ENCODE peak calls at places on chromosomes 6 and 20, in six cellular contexts. C is HCT116, F is AG04450, Z is BJ, Q is foreskin fibroblast, P is tibial nerve. B is an unnamed sample.

GRCh38 chr6:42697268-42697655 is 25.1 kb downstream of the PRPH2 start:
- DNase-seq in Q (no peak), C (no peak), P (no peak), F (no peak), Z (no peak), B (no peak)

GRCh38 chr20:8449120-8449519 is 317.1 kb downstream of the PLCB1 start:
- DNase-seq in C (no peak), F (no peak), Q (peak), P (no peak), Z (no peak), B (no peak)

GRCh38 chr6:33771342-33772113 is 17.4 kb downstream of the LEMD2 start:
- DNase-seq in Z (peak), P (peak), Q (peak), C (peak), F (peak), B (no peak)

GRCh38 chr6:84512396-84512795 is 252.0 kb downstream of the TBX18 start:
- DNase-seq in Z (no peak), Q (no peak), F (no peak), C (no peak), P (no peak), B (no peak)

GRCh38 chr20:45345104-45345936 is 2.9 kb downstream of the SDC4 start:
- DNase-seq in Q (peak), F (no peak), C (no peak), P (no peak), Z (no peak), B (peak)

GRCh38 chr20:362271-363254 is 15.7 kb downstream of the NRSN2 start:
- DNase-seq in C (peak), F (no peak), Z (peak), Q (peak), P (peak), B (peak)

GRCh38 chr6:161435426-161436065 is 161.7 kb upstream of the AGPAT4 start:
- DNase-seq in F (no peak), Z (no peak), Q (peak), C (no peak), P (no peak), B (no peak)

GRCh38 chr20:6466065-6466810 is 301.2 kb upstream of the BMP2 start:
- DNase-seq in C (no peak), Z (no peak), P (no peak), Q (no peak), F (no peak), B (no peak)

GRCh38 chr6:117547688-117548621 is 54.4 kb downstream of the GOPC start:
- DNase-seq in Z (no peak), Q (peak), P (peak), C (no peak), F (no peak), B (no peak)

GRCh38 chr6:46794068-46794467 is 879 bp downstream of the MEP1A start:
- DNase-seq in C (no peak), F (no peak), P (no peak), Q (no peak), Z (no peak), B (no peak)

GRCh38 chr6:129110687-129111343 is 227.9 kb downstream of the LAMA2 start:
- DNase-seq in P (no peak), F (no peak), Z (no peak), Q (no peak), C (no peak), B (no peak)

GRCh38 chr6:3341467-3341866 is 82.7 kb downstream of the PSMG4 start:
- DNase-seq in Q (peak), P (no peak), F (no peak), Z (peak), C (no peak), B (no peak)

GRCh38 chr6:21504790-21505189 is 88.8 kb upstream of the SOX4 start:
- DNase-seq in F (no peak), C (no peak), P (no peak), Q (no peak), Z (no peak), B (no peak)

GRCh38 chr6:3929281-3929798 is 80.2 kb downstream of the FAM50B start:
- DNase-seq in P (no peak), C (no peak), F (no peak), Q (peak), Z (peak), B (no peak)

GRCh38 chr20:61754976-61755778 is 310.5 kb downstream of the TAF4 start:
- DNase-seq in Z (no peak), C (no peak), Q (no peak), P (no peak), F (no peak), B (peak)

GRCh38 chr20:51136326-51136725 is 113.4 kb upstream of the KCNG1 start:
- DNase-seq in P (no peak), C (no peak), Z (no peak), Q (no peak), F (no peak), B (no peak)

GRCh38 chr20:12113468-12114371 is 196.0 kb downstream of the BTBD3 start:
- DNase-seq in F (no peak), P (no peak), C (no peak), Q (peak), Z (no peak), B (no peak)

GRCh38 chr20:43755390-43755789 is 28.6 kb upstream of the GTSF1L start:
- DNase-seq in F (no peak), C (no peak), P (no peak), Q (peak), Z (peak), B (no peak)

GRCh38 chr6:158488065-158488464 is 71.8 kb upstream of the TMEM181 start:
- DNase-seq in Q (peak), P (no peak), Z (peak), C (peak), F (peak), B (no peak)

GRCh38 chr6:4506221-4506620 is 270.0 kb upstream of the CDYL start:
- DNase-seq in P (no peak), C (no peak), Z (no peak), F (no peak), Q (no peak), B (no peak)

GRCh38 chr20:32577023-32577422 is 8.1 kb downstream of the NOL4L start:
- DNase-seq in Q (no peak), P (no peak), F (no peak), Z (no peak), C (no peak), B (peak)

GRCh38 chr6:148565931-148566663 is 180.7 kb upstream of the UST start:
- DNase-seq in P (no peak), C (peak), Z (peak), F (peak), Q (peak), B (no peak)

GRCh38 chr6:134147033-134147533 is 94.7 kb upstream of the SLC2A12 start:
- DNase-seq in F (no peak), Z (no peak), Q (no peak), P (no peak), C (no peak), B (no peak)

GRCh38 chr6:140744648-140745320 is 1370.3 kb upstream of the CITED2 start:
- DNase-seq in C (no peak), F (no peak), Q (peak), P (no peak), Z (no peak), B (no peak)

GRCh38 chr6:167824591-167825041 is 2.1 kb upstream of the AFDN start:
- DNase-seq in C (no peak), P (no peak), F (no peak), Z (peak), Q (peak), B (no peak)

GRCh38 chr20:48636301-48636700 is 191.5 kb downstream of the PREX1 start:
- DNase-seq in Z (no peak), P (no peak), C (no peak), F (no peak), Q (no peak), B (no peak)
- H3K4me3 ChIP-seq in Z (no peak), P (no peak), C (no peak), F (no peak), Q (no peak), B (no peak)

DNA sequence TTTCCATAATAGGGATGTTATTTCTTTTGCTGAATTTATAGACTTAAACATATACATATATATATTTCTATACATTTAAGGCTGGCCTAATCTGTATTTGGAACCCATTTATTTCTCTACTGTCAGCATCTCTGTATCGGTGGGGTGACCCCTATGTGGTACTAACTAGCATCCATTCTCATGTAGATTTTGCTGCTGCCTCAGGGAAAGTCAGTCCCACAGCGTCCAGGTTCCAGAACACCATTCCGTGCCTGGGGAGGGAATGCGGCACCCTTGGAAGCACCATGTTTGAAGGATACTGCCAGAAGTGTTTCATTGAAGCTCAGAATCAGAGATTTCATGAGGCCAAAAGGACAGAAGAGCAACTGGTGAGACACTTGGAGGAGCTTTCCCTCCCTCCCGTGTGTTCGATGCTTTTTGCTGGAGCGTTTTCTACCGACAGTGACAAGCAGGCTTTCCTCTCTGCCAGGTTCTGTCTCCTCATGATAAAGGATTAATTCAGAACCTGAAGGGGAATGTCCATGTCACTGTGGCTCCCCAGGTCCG is 12.9 kb downstream of the TNFAIP3 start:
- DNase-seq in F (no peak), Z (no peak), Q (no peak), C (no peak), P (no peak), B (no peak)
- H3K4me3 ChIP-seq in F (no peak), Z (no peak), Q (no peak), C (no peak), P (no peak), B (no peak)

GRCh38 chr20:47784599-47785320 is 521 bp downstream of the SULF2 start:
- DNase-seq in F (no peak), Q (peak), P (no peak), Z (no peak), C (no peak), B (no peak)

GRCh38 chr20:47785321-47785899 is at the start of gene SULF2:
- DNase-seq in Q (peak), Z (no peak), C (no peak), P (no peak), F (no peak), B (no peak)

GRCh38 chr20:47785900-47786762 is 850 bp upstream of the SULF2 start:
- DNase-seq in Z (no peak), P (peak), F (no peak), Q (peak), C (peak), B (no peak)

GRCh38 chr20:47788741-47789080 is 3.4 kb upstream of the SULF2 start:
- DNase-seq in P (no peak), C (no peak), Q (no peak), F (no peak), Z (no peak), B (no peak)

GRCh38 chr20:47786763-47787107 is 1.5 kb upstream of the SULF2 start:
- DNase-seq in Z (no peak), F (no peak), C (no peak), P (no peak), Q (no peak), B (no peak)
- H3K4me3 ChIP-seq in Z (peak), F (no peak), C (peak), P (peak), Q (peak), B (peak)

DNA sequence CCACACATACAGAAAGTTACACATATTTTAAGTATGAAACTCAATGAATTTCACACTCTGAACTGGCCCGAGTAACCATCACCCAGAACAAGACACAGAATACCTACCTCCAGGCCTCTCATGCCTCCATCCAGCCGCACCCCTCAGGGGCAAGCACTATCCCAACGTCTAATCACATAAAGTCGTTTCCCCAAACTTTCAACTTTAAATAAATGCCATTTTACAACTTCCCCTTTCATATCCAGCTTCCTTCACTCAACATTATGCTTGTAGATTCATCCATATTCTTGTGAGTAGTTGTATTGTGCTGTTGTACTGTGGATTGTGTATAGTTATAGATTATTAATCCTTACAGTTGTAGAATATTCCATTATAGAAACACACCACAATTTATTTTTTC is 539.1 kb downstream of the CD83 start:
- DNase-seq in Z (no peak), Q (no peak), C (no peak), F (no peak), P (no peak), B (no peak)
- H3K4me3 ChIP-seq in Z (no peak), Q (no peak), C (no peak), F (no peak), P (no peak), B (no peak)